ENCODE peak calls at places on chromosomes 3 and 15, in four cellular contexts. Y, L, F and C are unnamed samples.

GRCh38 chr3:25502233-25502632 is 74.2 kb downstream of the RARB start:
- DNase-seq in Y (no peak), L (no peak), F (no peak), C (no peak)

GRCh38 chr3:100708644-100708988 is 678 bp upstream of the TFG start:
- DNase-seq in Y (no peak), L (no peak), F (no peak), C (no peak)

GRCh38 chr15:90675464-90675863 is 41.7 kb upstream of the BLM start:
- DNase-seq in Y (no peak), L (no peak), F (no peak), C (no peak)

GRCh38 chr15:68001811-68002210 is 52.3 kb upstream of the PIAS1 start:
- DNase-seq in Y (no peak), L (no peak), F (no peak), C (no peak)

GRCh38 chr3:87413821-87414220 is 137.4 kb upstream of the POU1F1 start:
- DNase-seq in Y (no peak), L (no peak), F (no peak), C (no peak)

GRCh38 chr15:23857028-23857641 is 170.0 kb upstream of the NDN start:
- DNase-seq in Y (peak), L (no peak), F (no peak), C (no peak)

GRCh38 chr3:120646771-120647449 is 35.1 kb downstream of the HGD start:
- DNase-seq in Y (no peak), L (no peak), F (no peak), C (no peak)

GRCh38 chr3:107690522-107691138 is 167.9 kb downstream of the BBX start:
- DNase-seq in Y (no peak), L (no peak), F (no peak), C (no peak)

GRCh38 chr3:151733613-151734012 is at the start of gene AADACL2:
- DNase-seq in Y (no peak), L (no peak), F (no peak), C (no peak)

GRCh38 chr3:51163051-51163450 is 222.0 kb upstream of the MANF start:
- DNase-seq in Y (no peak), L (no peak), F (no peak), C (no peak)

DNA sequence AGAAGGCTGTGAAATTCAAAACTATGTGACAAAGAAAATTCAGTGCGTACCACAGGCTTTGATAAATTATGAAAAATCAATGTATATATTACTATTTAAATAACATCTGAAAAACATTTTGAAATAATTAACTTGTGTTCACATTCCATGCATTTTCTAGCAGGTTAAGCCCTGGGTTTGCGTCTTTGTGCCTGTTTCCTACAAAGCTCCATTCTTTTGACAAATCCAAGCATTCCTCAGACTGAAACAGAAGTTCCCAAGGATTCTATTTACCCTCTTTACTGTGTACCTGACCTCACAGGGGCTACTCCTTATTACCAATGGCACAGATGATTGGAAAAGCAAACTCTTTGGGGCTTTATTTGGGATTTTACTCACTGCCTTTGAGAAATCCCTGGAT is 1.9 kb downstream of the PAQR9 start:
- DNase-seq in Y (no peak), L (no peak), F (no peak), C (no peak)
- H3K4me3 ChIP-seq in Y (no peak), L (no peak), F (no peak), C (no peak)

DNA sequence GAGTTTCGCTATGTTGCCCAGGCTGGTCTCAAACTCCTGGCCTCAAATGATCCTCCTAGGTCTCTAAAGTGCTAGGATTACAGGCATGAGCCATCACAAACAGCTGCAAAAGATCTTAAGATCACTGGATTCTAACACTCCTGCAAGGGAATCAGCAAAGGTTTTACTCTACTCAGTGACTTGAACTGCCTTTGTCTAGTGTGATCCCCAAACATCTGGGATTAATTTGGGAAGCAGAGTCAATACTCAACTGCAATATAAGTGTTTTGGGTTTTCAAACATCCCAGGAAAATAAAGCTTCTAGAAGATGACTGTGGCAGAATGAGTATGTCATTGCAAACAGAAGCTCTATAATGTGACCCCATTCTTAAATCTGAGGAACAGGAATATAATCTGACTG is 7.2 kb downstream of the SPG21 start:
- DNase-seq in Y (no peak), L (no peak), F (no peak), C (no peak)
- H3K4me3 ChIP-seq in Y (no peak), L (no peak), F (no peak), C (no peak)

DNA sequence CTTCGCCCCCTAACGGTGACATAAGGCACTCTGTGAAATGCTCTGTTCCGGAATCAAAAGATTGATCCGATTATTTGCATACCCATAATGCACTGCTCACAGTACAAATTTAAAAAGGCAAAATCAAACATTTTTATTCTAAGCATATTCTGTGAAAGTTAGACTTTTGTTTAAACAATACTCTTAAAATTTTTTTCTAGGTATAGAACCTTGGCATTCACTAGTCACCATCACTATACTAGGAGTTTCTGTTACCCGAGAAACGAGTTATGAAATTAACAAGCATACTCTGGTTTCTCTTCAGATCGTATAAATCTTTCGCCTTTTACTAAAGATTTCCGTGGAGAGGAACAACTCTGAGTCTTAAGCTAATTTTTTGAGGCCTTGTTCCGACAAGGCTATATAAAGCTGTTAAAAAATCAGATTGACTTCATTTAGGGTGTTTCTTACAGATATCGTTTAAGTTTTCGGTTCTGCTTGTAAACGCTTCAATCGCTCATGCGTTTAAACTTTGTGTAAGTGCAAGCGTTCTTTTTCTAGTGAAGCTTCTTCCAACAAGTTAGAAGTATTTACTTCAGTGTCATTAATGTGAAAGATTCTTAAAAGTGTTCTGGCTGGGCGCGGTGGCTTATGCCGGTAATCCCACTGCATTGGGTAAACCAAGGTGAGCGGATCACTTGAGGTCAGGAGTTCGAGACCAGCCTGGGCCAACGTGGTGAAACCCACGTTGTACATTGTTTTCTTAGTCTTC is at the start of gene RNU5B-1:
- DNase-seq in Y (peak), L (no peak), F (peak), C (no peak)
- H3K4me3 ChIP-seq in Y (no peak), L (peak), F (peak), C (peak)

DNA sequence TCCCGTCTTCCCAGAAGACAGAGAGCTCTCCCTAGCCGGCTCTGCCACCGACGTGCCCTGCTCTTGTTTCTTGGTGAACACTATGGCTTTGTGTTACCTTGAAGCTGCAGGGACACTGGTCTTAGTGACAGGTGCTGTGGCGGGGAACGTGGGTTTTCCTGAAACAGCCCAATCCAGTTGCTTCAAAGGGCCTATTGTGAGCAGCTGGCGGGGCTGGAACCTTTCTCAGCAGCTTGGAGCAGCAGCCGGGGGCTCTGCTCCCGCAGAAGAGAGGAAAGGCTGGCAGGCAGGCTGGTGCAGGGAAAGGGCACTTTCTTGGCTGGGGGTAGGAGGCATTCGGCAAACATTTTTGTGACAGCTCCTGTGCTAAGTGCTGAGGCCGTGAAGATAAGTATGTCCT is 12.8 kb downstream of the MYZAP start:
- DNase-seq in Y (no peak), L (no peak), F (peak), C (no peak)
- H3K4me3 ChIP-seq in Y (no peak), L (no peak), F (no peak), C (no peak)

GRCh38 chr3:16484216-16484615 is 29.3 kb downstream of the RFTN1 start:
- DNase-seq in Y (no peak), L (peak), F (no peak), C (no peak)
- H3K4me3 ChIP-seq in Y (no peak), L (no peak), F (no peak), C (no peak)

DNA sequence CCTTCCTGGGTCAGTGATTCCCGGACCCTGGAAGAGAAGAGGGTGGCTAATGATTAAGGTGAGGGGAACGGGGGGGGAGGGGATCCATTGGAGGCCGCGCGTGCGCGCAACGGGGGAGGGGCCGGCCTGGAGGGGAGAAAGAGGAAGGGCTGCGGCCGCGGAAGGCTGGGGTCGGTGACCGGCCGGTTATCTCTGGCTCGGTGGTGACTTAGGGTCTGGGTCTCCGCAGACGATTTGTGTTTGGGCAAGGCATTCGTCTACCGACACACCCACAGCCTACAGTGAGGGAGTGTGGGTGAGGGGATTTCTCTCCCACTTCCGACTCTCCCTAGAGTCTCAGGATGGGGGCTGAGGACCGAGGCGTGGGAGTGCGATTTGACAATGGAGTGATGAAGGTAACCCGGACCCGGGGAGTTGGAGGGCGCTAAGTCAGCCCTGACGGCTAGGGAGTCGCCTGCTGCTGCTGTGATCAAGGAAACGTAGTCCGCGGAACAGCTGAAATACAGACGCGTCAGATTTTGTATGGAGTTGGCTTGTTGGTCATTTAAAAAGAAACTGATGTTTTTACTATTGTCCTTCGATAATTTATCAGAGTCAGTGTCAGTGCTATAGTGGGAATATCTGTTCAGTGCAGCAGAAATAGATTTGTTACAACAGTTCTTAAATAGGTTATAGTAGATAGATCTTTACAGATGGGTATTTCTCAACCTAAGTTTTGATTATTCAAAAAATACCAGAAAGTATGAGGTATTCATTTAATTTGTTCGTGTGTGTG is 735 bp downstream of the RNF111 start:
- DNase-seq in Y (peak), L (peak), F (peak), C (peak)
- H3K4me3 ChIP-seq in Y (peak), L (peak), F (peak), C (peak)

DNA sequence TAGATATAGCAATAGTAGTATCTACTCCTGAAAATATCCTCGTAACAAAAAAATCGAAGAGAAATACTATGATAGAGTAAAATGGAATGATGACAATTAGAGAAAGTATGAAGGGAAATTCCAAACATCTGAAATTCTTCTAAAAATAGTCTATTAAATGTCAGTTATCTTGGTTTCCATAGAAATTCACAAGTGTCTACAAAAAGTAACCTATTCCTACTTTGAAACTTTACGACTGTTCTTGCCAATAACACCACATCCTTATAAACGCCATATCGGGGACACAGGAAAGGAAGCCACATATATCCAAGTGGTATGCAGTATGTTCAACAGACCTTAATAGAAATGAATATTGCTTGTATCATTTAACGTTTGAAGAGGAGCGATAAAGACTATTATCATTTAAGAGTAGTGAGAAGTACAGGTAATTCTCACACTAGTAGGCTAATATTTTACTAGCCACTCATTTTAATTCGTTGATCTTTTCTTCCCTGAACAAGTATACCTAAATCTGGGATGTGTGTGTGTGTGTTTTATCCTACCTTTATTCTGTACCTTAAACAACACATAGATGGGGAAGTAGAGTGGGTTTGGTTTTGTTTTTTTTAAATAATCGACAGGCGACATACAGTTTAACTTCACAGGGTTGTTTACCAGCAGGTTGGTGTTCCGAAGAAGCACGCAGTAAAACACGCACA is 1.2 kb downstream of the GPR176 start:
- DNase-seq in Y (no peak), L (no peak), F (no peak), C (no peak)
- H3K4me3 ChIP-seq in Y (no peak), L (peak), F (peak), C (peak)